ENCODE peak calls at places on chromosomes 11 and 22, in ten cellular contexts. One of them, this sample, is unnamed.

GRCh38 chr22:30718491-30718890 is 23.8 kb downstream of the OSBP2 start:
- DNase-seq in mesenchymal stem cell: no peak
- DNase-seq in aorta: no peak
- DNase-seq in MV-4-11: no peak
- DNase-seq in right atrium auricular region: no peak
- DNase-seq in adrenal gland: no peak
- DNase-seq in activated naive CD4-positive, alpha-beta T cell treated with anti-CD3 and anti-CD28 coated beads, Interleukin-2, amount 10 ng/mL, durations not matched to agents 7 days and 5 days: no peak
- DNase-seq in stimulated activated CD4-positive, alpha-beta T cell treated with anti-CD3 and anti-CD28 coated beads, Interleukin-4, amount 100 ng/mL, for 1 hour: no peak
- DNase-seq in NCI-H1105 treated with DMSO at 0.1 percent for 48 hours: no peak
- DNase-seq in thoracic aorta: no peak
- DNase-seq in this sample: no peak

GRCh38 chr11:24747275-24748251 is 250.7 kb downstream of the LUZP2 start:
- DNase-seq in mesenchymal stem cell: no peak
- DNase-seq in aorta: no peak
- DNase-seq in MV-4-11: peak
- DNase-seq in right atrium auricular region: no peak
- DNase-seq in adrenal gland: no peak
- DNase-seq in activated naive CD4-positive, alpha-beta T cell treated with anti-CD3 and anti-CD28 coated beads, Interleukin-2, amount 10 ng/mL, durations not matched to agents 7 days and 5 days: no peak
- DNase-seq in stimulated activated CD4-positive, alpha-beta T cell treated with anti-CD3 and anti-CD28 coated beads, Interleukin-4, amount 100 ng/mL, for 1 hour: no peak
- DNase-seq in NCI-H1105 treated with DMSO at 0.1 percent for 48 hours: no peak
- DNase-seq in thoracic aorta: no peak
- DNase-seq in this sample: no peak

GRCh38 chr11:86983071-86983488 is 27.9 kb upstream of the FZD4 start:
- DNase-seq in mesenchymal stem cell: no peak
- DNase-seq in aorta: no peak
- DNase-seq in MV-4-11: no peak
- DNase-seq in right atrium auricular region: peak
- DNase-seq in adrenal gland: peak
- DNase-seq in activated naive CD4-positive, alpha-beta T cell treated with anti-CD3 and anti-CD28 coated beads, Interleukin-2, amount 10 ng/mL, durations not matched to agents 7 days and 5 days: no peak
- DNase-seq in stimulated activated CD4-positive, alpha-beta T cell treated with anti-CD3 and anti-CD28 coated beads, Interleukin-4, amount 100 ng/mL, for 1 hour: no peak
- DNase-seq in NCI-H1105 treated with DMSO at 0.1 percent for 48 hours: no peak
- DNase-seq in thoracic aorta: no peak
- DNase-seq in this sample: no peak

GRCh38 chr11:796565-797299 is 1.3 kb downstream of the SLC25A22 start:
- DNase-seq in mesenchymal stem cell: no peak
- DNase-seq in aorta: no peak
- DNase-seq in MV-4-11: no peak
- DNase-seq in right atrium auricular region: no peak
- DNase-seq in adrenal gland: no peak
- DNase-seq in activated naive CD4-positive, alpha-beta T cell treated with anti-CD3 and anti-CD28 coated beads, Interleukin-2, amount 10 ng/mL, durations not matched to agents 7 days and 5 days: no peak
- DNase-seq in stimulated activated CD4-positive, alpha-beta T cell treated with anti-CD3 and anti-CD28 coated beads, Interleukin-4, amount 100 ng/mL, for 1 hour: no peak
- DNase-seq in NCI-H1105 treated with DMSO at 0.1 percent for 48 hours: no peak
- DNase-seq in thoracic aorta: no peak
- DNase-seq in this sample: no peak

GRCh38 chr22:42919199-42919598 is 62.1 kb upstream of the ARFGAP3 start:
- DNase-seq in mesenchymal stem cell: peak
- DNase-seq in aorta: peak
- DNase-seq in MV-4-11: peak
- DNase-seq in right atrium auricular region: no peak
- DNase-seq in adrenal gland: peak
- DNase-seq in activated naive CD4-positive, alpha-beta T cell treated with anti-CD3 and anti-CD28 coated beads, Interleukin-2, amount 10 ng/mL, durations not matched to agents 7 days and 5 days: no peak
- DNase-seq in stimulated activated CD4-positive, alpha-beta T cell treated with anti-CD3 and anti-CD28 coated beads, Interleukin-4, amount 100 ng/mL, for 1 hour: no peak
- DNase-seq in NCI-H1105 treated with DMSO at 0.1 percent for 48 hours: no peak
- DNase-seq in thoracic aorta: no peak
- DNase-seq in this sample: no peak

GRCh38 chr11:45890886-45891550 is 5.6 kb downstream of the MAPK8IP1 start:
- DNase-seq in mesenchymal stem cell: no peak
- DNase-seq in aorta: no peak
- DNase-seq in MV-4-11: no peak
- DNase-seq in right atrium auricular region: no peak
- DNase-seq in adrenal gland: no peak
- DNase-seq in activated naive CD4-positive, alpha-beta T cell treated with anti-CD3 and anti-CD28 coated beads, Interleukin-2, amount 10 ng/mL, durations not matched to agents 7 days and 5 days: no peak
- DNase-seq in stimulated activated CD4-positive, alpha-beta T cell treated with anti-CD3 and anti-CD28 coated beads, Interleukin-4, amount 100 ng/mL, for 1 hour: no peak
- DNase-seq in NCI-H1105 treated with DMSO at 0.1 percent for 48 hours: no peak
- DNase-seq in thoracic aorta: no peak
- DNase-seq in this sample: no peak

GRCh38 chr11:61732705-61733104 is 19.7 kb upstream of the MYRF start:
- DNase-seq in mesenchymal stem cell: no peak
- DNase-seq in aorta: no peak
- DNase-seq in MV-4-11: no peak
- DNase-seq in right atrium auricular region: no peak
- DNase-seq in adrenal gland: peak
- DNase-seq in activated naive CD4-positive, alpha-beta T cell treated with anti-CD3 and anti-CD28 coated beads, Interleukin-2, amount 10 ng/mL, durations not matched to agents 7 days and 5 days: no peak
- DNase-seq in stimulated activated CD4-positive, alpha-beta T cell treated with anti-CD3 and anti-CD28 coated beads, Interleukin-4, amount 100 ng/mL, for 1 hour: no peak
- DNase-seq in NCI-H1105 treated with DMSO at 0.1 percent for 48 hours: no peak
- DNase-seq in thoracic aorta: no peak
- DNase-seq in this sample: no peak

GRCh38 chr22:27489265-27489675 is 312.3 kb downstream of the MN1 start:
- DNase-seq in mesenchymal stem cell: peak
- DNase-seq in aorta: no peak
- DNase-seq in MV-4-11: no peak
- DNase-seq in right atrium auricular region: no peak
- DNase-seq in adrenal gland: no peak
- DNase-seq in activated naive CD4-positive, alpha-beta T cell treated with anti-CD3 and anti-CD28 coated beads, Interleukin-2, amount 10 ng/mL, durations not matched to agents 7 days and 5 days: no peak
- DNase-seq in stimulated activated CD4-positive, alpha-beta T cell treated with anti-CD3 and anti-CD28 coated beads, Interleukin-4, amount 100 ng/mL, for 1 hour: no peak
- DNase-seq in NCI-H1105 treated with DMSO at 0.1 percent for 48 hours: no peak
- DNase-seq in thoracic aorta: no peak
- DNase-seq in this sample: no peak

GRCh38 chr22:41369089-41369745 is 12.5 kb upstream of the TEF start:
- DNase-seq in mesenchymal stem cell: no peak
- DNase-seq in aorta: no peak
- DNase-seq in MV-4-11: no peak
- DNase-seq in right atrium auricular region: no peak
- DNase-seq in adrenal gland: no peak
- DNase-seq in activated naive CD4-positive, alpha-beta T cell treated with anti-CD3 and anti-CD28 coated beads, Interleukin-2, amount 10 ng/mL, durations not matched to agents 7 days and 5 days: no peak
- DNase-seq in stimulated activated CD4-positive, alpha-beta T cell treated with anti-CD3 and anti-CD28 coated beads, Interleukin-4, amount 100 ng/mL, for 1 hour: no peak
- DNase-seq in NCI-H1105 treated with DMSO at 0.1 percent for 48 hours: no peak
- DNase-seq in thoracic aorta: no peak
- DNase-seq in this sample: no peak

GRCh38 chr11:62431171-62431895 is 12.5 kb downstream of the SCGB1A1 start:
- DNase-seq in mesenchymal stem cell: peak
- DNase-seq in aorta: no peak
- DNase-seq in MV-4-11: no peak
- DNase-seq in right atrium auricular region: no peak
- DNase-seq in adrenal gland: no peak
- DNase-seq in activated naive CD4-positive, alpha-beta T cell treated with anti-CD3 and anti-CD28 coated beads, Interleukin-2, amount 10 ng/mL, durations not matched to agents 7 days and 5 days: no peak
- DNase-seq in stimulated activated CD4-positive, alpha-beta T cell treated with anti-CD3 and anti-CD28 coated beads, Interleukin-4, amount 100 ng/mL, for 1 hour: no peak
- DNase-seq in NCI-H1105 treated with DMSO at 0.1 percent for 48 hours: no peak
- DNase-seq in thoracic aorta: no peak
- DNase-seq in this sample: no peak

GRCh38 chr11:75547617-75548054 is 14.4 kb upstream of the SERPINH1 start:
- DNase-seq in mesenchymal stem cell: peak
- DNase-seq in aorta: peak
- DNase-seq in MV-4-11: no peak
- DNase-seq in right atrium auricular region: peak
- DNase-seq in adrenal gland: peak
- DNase-seq in activated naive CD4-positive, alpha-beta T cell treated with anti-CD3 and anti-CD28 coated beads, Interleukin-2, amount 10 ng/mL, durations not matched to agents 7 days and 5 days: peak
- DNase-seq in stimulated activated CD4-positive, alpha-beta T cell treated with anti-CD3 and anti-CD28 coated beads, Interleukin-4, amount 100 ng/mL, for 1 hour: no peak
- DNase-seq in NCI-H1105 treated with DMSO at 0.1 percent for 48 hours: peak
- DNase-seq in thoracic aorta: no peak
- DNase-seq in this sample: peak

GRCh38 chr22:21634081-21634480 is 1.5 kb downstream of the CCDC116 start:
- DNase-seq in mesenchymal stem cell: no peak
- DNase-seq in aorta: no peak
- DNase-seq in MV-4-11: no peak
- DNase-seq in right atrium auricular region: no peak
- DNase-seq in adrenal gland: no peak
- DNase-seq in activated naive CD4-positive, alpha-beta T cell treated with anti-CD3 and anti-CD28 coated beads, Interleukin-2, amount 10 ng/mL, durations not matched to agents 7 days and 5 days: no peak
- DNase-seq in stimulated activated CD4-positive, alpha-beta T cell treated with anti-CD3 and anti-CD28 coated beads, Interleukin-4, amount 100 ng/mL, for 1 hour: no peak
- DNase-seq in NCI-H1105 treated with DMSO at 0.1 percent for 48 hours: no peak
- DNase-seq in thoracic aorta: no peak
- DNase-seq in this sample: no peak

GRCh38 chr11:72814831-72815618 is 814 bp downstream of the ATG16L2 start:
- DNase-seq in mesenchymal stem cell: peak
- DNase-seq in aorta: no peak
- DNase-seq in MV-4-11: peak
- DNase-seq in right atrium auricular region: no peak
- DNase-seq in adrenal gland: no peak
- DNase-seq in activated naive CD4-positive, alpha-beta T cell treated with anti-CD3 and anti-CD28 coated beads, Interleukin-2, amount 10 ng/mL, durations not matched to agents 7 days and 5 days: peak
- DNase-seq in stimulated activated CD4-positive, alpha-beta T cell treated with anti-CD3 and anti-CD28 coated beads, Interleukin-4, amount 100 ng/mL, for 1 hour: peak
- DNase-seq in NCI-H1105 treated with DMSO at 0.1 percent for 48 hours: peak
- DNase-seq in thoracic aorta: no peak
- DNase-seq in this sample: no peak

GRCh38 chr22:21754523-21755128 is 19.0 kb upstream of the YPEL1 start:
- DNase-seq in mesenchymal stem cell: no peak
- DNase-seq in aorta: peak
- DNase-seq in MV-4-11: peak
- DNase-seq in right atrium auricular region: peak
- DNase-seq in adrenal gland: no peak
- DNase-seq in activated naive CD4-positive, alpha-beta T cell treated with anti-CD3 and anti-CD28 coated beads, Interleukin-2, amount 10 ng/mL, durations not matched to agents 7 days and 5 days: no peak
- DNase-seq in stimulated activated CD4-positive, alpha-beta T cell treated with anti-CD3 and anti-CD28 coated beads, Interleukin-4, amount 100 ng/mL, for 1 hour: no peak
- DNase-seq in NCI-H1105 treated with DMSO at 0.1 percent for 48 hours: peak
- DNase-seq in thoracic aorta: no peak
- DNase-seq in this sample: no peak

GRCh38 chr11:80297808-80298460 is 857.1 kb upstream of the TENM4 start:
- DNase-seq in mesenchymal stem cell: peak
- DNase-seq in aorta: no peak
- DNase-seq in MV-4-11: no peak
- DNase-seq in right atrium auricular region: no peak
- DNase-seq in adrenal gland: no peak
- DNase-seq in activated naive CD4-positive, alpha-beta T cell treated with anti-CD3 and anti-CD28 coated beads, Interleukin-2, amount 10 ng/mL, durations not matched to agents 7 days and 5 days: no peak
- DNase-seq in stimulated activated CD4-positive, alpha-beta T cell treated with anti-CD3 and anti-CD28 coated beads, Interleukin-4, amount 100 ng/mL, for 1 hour: no peak
- DNase-seq in NCI-H1105 treated with DMSO at 0.1 percent for 48 hours: no peak
- DNase-seq in thoracic aorta: no peak
- DNase-seq in this sample: no peak

GRCh38 chr11:120773501-120774031 is 250.3 kb upstream of the TBCEL start:
- DNase-seq in mesenchymal stem cell: peak
- DNase-seq in aorta: no peak
- DNase-seq in MV-4-11: no peak
- DNase-seq in right atrium auricular region: no peak
- DNase-seq in adrenal gland: no peak
- DNase-seq in activated naive CD4-positive, alpha-beta T cell treated with anti-CD3 and anti-CD28 coated beads, Interleukin-2, amount 10 ng/mL, durations not matched to agents 7 days and 5 days: no peak
- DNase-seq in stimulated activated CD4-positive, alpha-beta T cell treated with anti-CD3 and anti-CD28 coated beads, Interleukin-4, amount 100 ng/mL, for 1 hour: no peak
- DNase-seq in NCI-H1105 treated with DMSO at 0.1 percent for 48 hours: no peak
- DNase-seq in thoracic aorta: no peak
- DNase-seq in this sample: peak

GRCh38 chr11:47204633-47204989 is 10.2 kb upstream of the DDB2 start:
- DNase-seq in mesenchymal stem cell: peak
- DNase-seq in aorta: no peak
- DNase-seq in MV-4-11: no peak
- DNase-seq in right atrium auricular region: no peak
- DNase-seq in adrenal gland: no peak
- DNase-seq in activated naive CD4-positive, alpha-beta T cell treated with anti-CD3 and anti-CD28 coated beads, Interleukin-2, amount 10 ng/mL, durations not matched to agents 7 days and 5 days: no peak
- DNase-seq in stimulated activated CD4-positive, alpha-beta T cell treated with anti-CD3 and anti-CD28 coated beads, Interleukin-4, amount 100 ng/mL, for 1 hour: no peak
- DNase-seq in NCI-H1105 treated with DMSO at 0.1 percent for 48 hours: no peak
- DNase-seq in thoracic aorta: no peak
- DNase-seq in this sample: no peak

This sample was measured in osteocyte.